ENCODE peak calls at places on chromosomes 13 and 19, in six cellular contexts. V is fibroblast of pulmonary artery, N is brain microvascular endothelial cell, L is HCT116, Y is BE2C, J is neural progenitor cell. I is an unnamed sample.

GRCh38 chr13:43666403-43666802 is 120.4 kb downstream of the ENOX1 start:
- DNase-seq in V (no peak), N (no peak), L (no peak), Y (no peak), J (no peak), I (no peak)

GRCh38 chr19:12796146-12797071 is 5.1 kb downstream of the JUNB start:
- DNase-seq in Y (peak; percentile 83), J (peak; percentile 93), N (peak; percentile 58), V (peak; percentile 89), L (no peak), I (no peak)

GRCh38 chr19:48341006-48341405 is 15.7 kb downstream of the EMP3 start:
- DNase-seq in J (no peak), V (peak; percentile 51), N (no peak), L (no peak), Y (no peak), I (no peak)

GRCh38 chr13:53216767-53217166 is 188.2 kb downstream of the OLFM4 start:
- DNase-seq in N (no peak), V (no peak), J (no peak), Y (no peak), L (no peak), I (no peak)

GRCh38 chr19:1149259-1150045 is 24.6 kb downstream of the SBNO2 start:
- DNase-seq in J (no peak), N (no peak), V (no peak), Y (no peak), L (no peak), I (no peak)

GRCh38 chr13:89315287-89315686 is 1644.1 kb downstream of the SLITRK5 start:
- DNase-seq in N (no peak), Y (no peak), V (no peak), L (no peak), J (no peak), I (no peak)

GRCh38 chr19:34276614-34277013 is 22.3 kb downstream of the GARRE1 start:
- DNase-seq in N (no peak), V (no peak), J (no peak), L (no peak), Y (no peak), I (no peak)

GRCh38 chr19:31344403-31344802 is 4.8 kb downstream of the TSHZ3 start:
- DNase-seq in J (peak; percentile 60), V (no peak), N (no peak), L (no peak), Y (no peak), I (no peak)

GRCh38 chr13:64793592-64793991 is 2436.5 kb downstream of the PCDH9 start:
- DNase-seq in Y (no peak), N (no peak), L (no peak), V (no peak), J (no peak), I (no peak)

GRCh38 chr19:1236566-1236965 is 1.2 kb downstream of the CBARP start:
- DNase-seq in J (peak; percentile 68), Y (no peak), N (no peak), V (no peak), L (no peak), I (no peak)

GRCh38 chr13:76937416-76937815 is 10.9 kb upstream of the ACOD1 start:
- DNase-seq in V (peak; percentile 97), Y (no peak), L (peak; percentile 3), J (no peak), N (peak; percentile 96), I (peak; percentile 94)

GRCh38 chr19:48836089-48837017 is at the start of gene HSD17B14:
- DNase-seq in V (peak; percentile 27), Y (peak; percentile 47), J (peak; percentile 91), N (peak; percentile 11), L (no peak), I (no peak)

GRCh38 chr19:4531562-4532165 is 3.4 kb downstream of the PLIN5 start:
- DNase-seq in J (no peak), Y (peak; percentile 56), L (no peak), N (no peak), V (no peak), I (no peak)

GRCh38 chr19:54431255-54431838 is 16.1 kb downstream of the TTYH1 start:
- DNase-seq in V (peak; percentile 41), Y (no peak), L (peak; percentile 48), N (peak; percentile 16), J (no peak), I (no peak)

GRCh38 chr13:99265823-99266426 is 7.7 kb upstream of the GPR18 start:
- DNase-seq in J (peak; percentile 56), V (peak; percentile 72), L (peak; percentile 40), Y (peak; percentile 22), N (peak; percentile 28), I (no peak)

GRCh38 chr13:73101608-73102007 is 42.8 kb downstream of the KLF5 start:
- DNase-seq in V (no peak), Y (no peak), J (no peak), N (no peak), L (no peak), I (no peak)

GRCh38 chr13:78593652-78594494 is 9.5 kb downstream of the POU4F1 start:
- DNase-seq in N (no peak), Y (no peak), L (no peak), V (no peak), J (peak; percentile 85), I (no peak)

GRCh38 chr13:108345016-108345415 is 75.5 kb downstream of the TNFSF13B start:
- DNase-seq in Y (no peak), N (no peak), L (no peak), J (peak; percentile 8), V (no peak), I (no peak)

GRCh38 chr13:99415014-99415650 is 86.1 kb upstream of the TM9SF2 start:
- DNase-seq in L (no peak), V (no peak), N (no peak), Y (no peak), J (no peak), I (no peak)

GRCh38 chr13:42696191-42696590 is 85.2 kb upstream of the FAM216B start:
- DNase-seq in Y (no peak), V (peak; percentile 63), J (no peak), L (no peak), N (peak; percentile 74), I (no peak)

GRCh38 chr19:2497186-2497585 is 21.3 kb downstream of the GADD45B start:
- DNase-seq in J (no peak), N (no peak), L (no peak), V (no peak), Y (no peak), I (no peak)

GRCh38 chr13:102774596-102775375 is 1.2 kb upstream of the TEX30 start:
- DNase-seq in N (no peak), J (peak; percentile 12), V (no peak), L (no peak), Y (no peak), I (no peak)

GRCh38 chr13:102772042-102772425 is 1.6 kb downstream of the TEX30 start:
- DNase-seq in N (no peak), J (no peak), L (no peak), V (no peak), Y (no peak), I (no peak)

GRCh38 chr13:102774210-102774560 is 599 bp upstream of the TEX30 start:
- DNase-seq in Y (no peak), V (no peak), L (no peak), J (no peak), N (no peak), I (no peak)

GRCh38 chr13:102771298-102772041 is 2.1 kb downstream of the TEX30 start:
- DNase-seq in V (no peak), L (no peak), Y (no peak), J (no peak), N (no peak), I (no peak)

DNA sequence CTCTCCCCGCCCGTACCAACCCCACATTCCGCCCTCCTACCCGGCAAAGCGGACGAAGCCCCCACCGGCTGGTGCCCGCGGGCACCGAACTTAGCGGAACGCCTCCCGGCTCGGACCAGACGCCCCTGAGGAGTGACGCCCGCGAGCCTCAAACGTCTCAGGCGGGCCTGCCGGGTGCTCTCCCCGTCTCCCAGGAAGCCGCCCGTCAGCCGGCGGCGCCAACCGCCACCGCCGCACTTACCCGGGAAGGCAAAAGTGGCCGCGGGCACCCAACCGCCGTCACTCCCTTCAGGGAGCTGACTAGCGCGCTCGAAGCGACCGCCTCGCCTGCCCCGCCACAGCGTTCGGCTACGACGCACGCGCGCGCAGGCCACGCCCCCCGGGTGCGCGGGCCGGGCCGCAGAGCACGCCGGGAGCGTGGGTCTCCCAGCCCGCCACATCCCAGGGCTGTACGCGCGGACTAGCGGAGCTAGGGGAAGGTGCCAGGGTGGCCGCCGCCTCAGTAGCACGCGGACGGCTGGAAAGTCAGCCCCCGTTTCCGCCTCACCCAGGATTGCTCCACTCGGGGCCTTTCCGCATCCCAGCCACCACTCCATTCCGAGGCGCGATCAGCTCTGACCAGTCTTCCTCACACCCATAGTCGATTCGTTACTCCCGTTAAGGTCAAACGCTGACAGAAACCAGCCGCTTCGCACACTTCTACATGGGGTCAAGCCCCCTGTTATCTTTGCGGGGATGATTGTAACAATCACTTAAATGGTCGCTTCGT is at the start of gene TEX30:
- DNase-seq in J (peak; percentile 91), V (peak; percentile 84), N (peak; percentile 62), Y (peak; percentile 92), L (peak; percentile 40), I (no peak)
- H3K4me3 ChIP-seq in J (peak within 1 kb of the TSS; percentile 50), V (peak within 1 kb of the TSS; percentile 82), N (peak within 1 kb of the TSS; percentile 80), Y (peak within 1 kb of the TSS; percentile 87), L (peak within 1 kb of the TSS; percentile 85), I (peak within 1 kb of the TSS; percentile 80)

DNA sequence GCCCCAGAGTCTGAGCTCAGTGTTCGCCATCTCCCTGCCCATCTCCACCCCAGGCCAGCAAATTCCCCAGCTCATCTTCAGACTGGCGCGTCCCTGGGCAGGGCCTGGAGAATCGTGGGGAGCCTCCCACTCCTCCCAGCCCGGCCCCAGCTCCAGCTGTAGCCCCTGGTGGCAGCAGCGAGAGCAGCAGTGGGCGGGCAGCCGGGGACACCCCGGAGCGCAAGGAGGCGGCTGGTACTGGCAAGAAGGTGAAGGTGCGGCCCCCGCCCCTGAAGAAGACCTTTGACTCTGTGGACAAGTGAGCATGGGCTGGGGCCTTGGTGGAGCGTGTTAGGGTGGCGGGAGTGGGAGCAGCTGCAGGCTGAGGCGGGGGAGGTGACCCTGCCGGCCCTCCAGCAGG is 8.4 kb upstream of the PRR19 start:
- DNase-seq in N (no peak), Y (no peak), V (no peak), L (no peak), J (peak; percentile 29), I (no peak)
- TF ChIP-seq CTCF in N (peak; percentile 45), Y (no peak), V (peak; percentile 2), L (no peak), J (no peak), I (no peak)

GRCh38 chr13:91126806-91127205 is 220.7 kb upstream of the MIR17HG start:
- DNase-seq in L (no peak), J (no peak), V (peak; percentile 7), N (peak; percentile 28), Y (no peak), I (no peak)
- H3K4me3 ChIP-seq in L (no peak overlapping the region), J (no peak overlapping the region), V (no peak overlapping the region), N (no peak overlapping the region), Y (no peak overlapping the region), I (no peak overlapping the region)

GRCh38 chr13:49651775-49652690 is 23.7 kb downstream of the ARL11 start:
- DNase-seq in J (no peak), V (no peak), Y (no peak), L (no peak), N (no peak), I (no peak)

GRCh38 chr13:49652691-49653305 is 24.5 kb downstream of the ARL11 start:
- DNase-seq in J (peak; percentile 71), L (peak; percentile 26), V (peak; percentile 35), Y (peak; percentile 57), N (no peak), I (no peak)

GRCh38 chr13:49646688-49647087 is 18.4 kb downstream of the ARL11 start:
- DNase-seq in N (no peak), J (no peak), Y (no peak), V (no peak), L (no peak), I (no peak)

GRCh38 chr13:49649963-49650312 is 21.6 kb downstream of the ARL11 start:
- DNase-seq in N (no peak), L (no peak), J (no peak), V (no peak), Y (no peak), I (no peak)

GRCh38 chr13:49649244-49649962 is 21.1 kb downstream of the ARL11 start:
- DNase-seq in J (peak; percentile 35), V (peak; percentile 59), Y (no peak), L (no peak), N (peak; percentile 22), I (no peak)
- TF ChIP-seq CTCF in J (peak; percentile 45), V (peak; percentile 56), Y (peak; percentile 60), L (peak; percentile 33), N (peak; percentile 68), I (peak; percentile 47)